ENCODE peak calls at places on chromosome 12, in four cellular contexts. G is A549, O is suprapubic skin, X is mucosa of descending colon. U is an unnamed sample.

GRCh38 chr12:19066471-19067001 is 63.0 kb upstream of the PLEKHA5 start:
- DNase-seq in G (no peak), O (no peak), X (no peak), U (no peak)

GRCh38 chr12:79168687-79169086 is 304.1 kb downstream of the SYT1 start:
- DNase-seq in G (no peak), O (no peak), X (no peak), U (no peak)

GRCh38 chr12:78293039-78293686 is 462.5 kb downstream of the NAV3 start:
- DNase-seq in G (no peak), O (no peak), X (peak; percentile 35), U (no peak)

GRCh38 chr12:91778938-91779400 is 366.7 kb downstream of the BTG1 start:
- DNase-seq in G (peak; percentile 72), O (no peak), X (peak; percentile 50), U (no peak)

GRCh38 chr12:132444957-132445883 is 44.7 kb upstream of the FBRSL1 start:
- DNase-seq in G (no peak), O (no peak), X (peak; percentile 60), U (no peak)

GRCh38 chr12:29519585-29520182 is 22.2 kb upstream of the OVCH1 start:
- DNase-seq in G (peak; percentile 8), O (no peak), X (peak; percentile 58), U (no peak)

GRCh38 chr12:86261606-86262005 is 5.4 kb upstream of the MGAT4C start:
- DNase-seq in G (no peak), O (no peak), X (no peak), U (no peak)

GRCh38 chr12:33536431-33536830 is 96.8 kb upstream of the SYT10 start:
- DNase-seq in G (no peak), O (no peak), X (no peak), U (no peak)

GRCh38 chr12:51318846-51319570 is 5.0 kb downstream of the BIN2 start:
- DNase-seq in G (no peak), O (no peak), X (peak; percentile 50), U (no peak)

GRCh38 chr12:128971802-128972201 is 118.5 kb downstream of the GLT1D1 start:
- DNase-seq in G (no peak), O (no peak), X (no peak), U (no peak)

GRCh38 chr12:128970110-128970509 is 116.8 kb downstream of the GLT1D1 start:
- DNase-seq in G (no peak), O (no peak), X (no peak), U (no peak)

GRCh38 chr12:128970941-128971340 is 117.7 kb downstream of the GLT1D1 start:
- DNase-seq in G (no peak), O (no peak), X (no peak), U (no peak)

GRCh38 chr12:128968668-128969067 is 115.4 kb downstream of the GLT1D1 start:
- DNase-seq in G (no peak), O (no peak), X (no peak), U (no peak)

DNA sequence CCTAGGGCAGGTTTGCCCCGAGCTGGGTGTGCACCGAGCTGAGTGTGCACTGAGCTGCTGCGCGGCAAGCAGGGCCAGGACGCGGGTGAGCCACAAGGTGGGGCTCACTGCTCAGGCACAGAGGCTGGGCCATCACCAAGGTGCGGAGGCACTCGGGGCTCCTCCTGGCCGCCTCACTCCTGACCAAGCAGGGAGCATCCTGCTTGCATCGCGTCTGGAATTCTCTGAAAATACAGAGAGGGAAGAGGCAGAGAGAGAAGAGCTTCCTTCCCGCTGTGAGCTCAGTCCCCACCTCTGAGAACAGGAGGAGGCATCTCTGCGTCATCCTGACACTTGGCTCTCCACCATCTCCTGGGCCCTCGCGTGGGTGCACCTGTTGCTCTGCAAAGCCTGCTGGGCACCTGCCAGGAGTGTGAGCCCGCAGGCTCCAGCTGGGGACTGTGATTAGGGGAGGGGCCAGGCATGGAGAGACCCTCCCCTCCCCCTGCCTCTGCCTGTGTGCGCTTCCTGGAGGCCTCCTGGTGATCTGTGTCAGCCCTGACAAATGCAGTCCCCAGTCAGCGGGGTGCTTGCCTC is 116.3 kb downstream of the GLT1D1 start:
- DNase-seq in G (peak; percentile 10), O (no peak), X (peak; percentile 14), U (peak; percentile 77)
- TF ChIP-seq CTCF in G (peak; percentile 21), O (no peak), X (no peak), U (peak; percentile 79)

GRCh38 chr12:122896662-122897061 is 738 bp upstream of the VPS37B start:
- DNase-seq in G (no peak), O (no peak), X (no peak), U (no peak)

GRCh38 chr12:122895757-122896636 is at the start of gene VPS37B:
- DNase-seq in G (peak; percentile 87), O (peak; percentile 93), X (peak; percentile 86), U (peak; percentile 90)

GRCh38 chr12:122895290-122895689 is 634 bp downstream of the VPS37B start:
- DNase-seq in G (no peak), O (peak; percentile 65), X (no peak), U (no peak)

GRCh38 chr12:122893208-122894151 is 2.4 kb downstream of the VPS37B start:
- DNase-seq in G (no peak), O (no peak), X (peak; percentile 67), U (no peak)

DNA sequence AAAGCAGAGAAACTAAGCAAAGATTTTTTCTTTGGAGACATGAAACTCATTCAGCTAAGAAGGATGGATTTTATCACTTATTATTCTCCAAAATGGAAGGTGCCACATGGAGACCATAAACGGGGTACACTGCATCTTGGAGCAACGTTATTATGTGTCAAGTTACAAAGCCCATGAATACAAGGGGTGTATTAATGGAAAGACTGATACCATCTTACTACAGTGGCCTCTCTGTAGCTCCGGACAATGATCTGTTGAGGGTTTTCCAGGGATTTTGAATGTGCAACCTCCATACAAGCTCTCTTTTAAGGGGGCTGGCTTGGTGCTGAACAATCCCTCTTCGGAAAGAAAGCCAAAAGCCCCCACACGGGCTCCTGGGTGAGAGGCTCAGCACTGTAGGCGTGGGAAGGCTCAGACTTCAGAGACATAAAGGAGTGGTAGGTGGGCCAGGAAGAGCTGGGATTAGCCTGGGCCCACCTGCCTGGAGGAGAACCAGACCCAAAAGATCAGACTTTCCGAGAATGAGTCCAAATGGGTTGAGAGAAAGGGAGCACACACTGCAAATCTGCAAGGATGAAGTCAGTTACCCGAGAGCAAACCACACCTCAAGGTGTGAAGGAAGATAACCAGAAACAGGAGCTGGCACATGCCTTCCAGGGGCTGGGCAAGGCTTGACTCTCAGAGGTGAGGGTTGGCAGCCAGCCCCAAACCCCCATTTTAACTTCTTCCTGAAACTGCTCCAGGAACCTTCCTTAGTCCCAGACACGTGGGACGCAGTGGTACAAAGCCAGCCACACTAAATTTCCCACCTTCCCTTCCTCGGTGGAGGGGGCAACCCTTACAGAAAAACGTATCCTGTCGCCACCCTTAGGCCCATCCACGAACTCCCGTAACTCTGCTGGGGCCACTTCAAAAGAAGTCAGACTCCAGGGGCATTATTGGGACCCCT is 1.5 kb downstream of the VPS37B start:
- DNase-seq in G (no peak), O (peak; percentile 75), X (peak; percentile 84), U (no peak)
- TF ChIP-seq CTCF in G (no peak), O (no peak), X (no peak), U (no peak)

GRCh38 chr12:59927041-59927440 is 331.2 kb downstream of the SLC16A7 start:
- DNase-seq in G (no peak), O (no peak), X (no peak), U (no peak)
- TF ChIP-seq CTCF in G (no peak), O (no peak), X (no peak), U (no peak)

GRCh38 chr12:4355150-4355842 is 24.2 kb downstream of the FGF23 start:
- DNase-seq in G (no peak), O (no peak), X (no peak), U (no peak)

GRCh38 chr12:4353785-4354208 is 25.7 kb downstream of the FGF23 start:
- DNase-seq in G (no peak), O (no peak), X (peak; percentile 21), U (no peak)

DNA sequence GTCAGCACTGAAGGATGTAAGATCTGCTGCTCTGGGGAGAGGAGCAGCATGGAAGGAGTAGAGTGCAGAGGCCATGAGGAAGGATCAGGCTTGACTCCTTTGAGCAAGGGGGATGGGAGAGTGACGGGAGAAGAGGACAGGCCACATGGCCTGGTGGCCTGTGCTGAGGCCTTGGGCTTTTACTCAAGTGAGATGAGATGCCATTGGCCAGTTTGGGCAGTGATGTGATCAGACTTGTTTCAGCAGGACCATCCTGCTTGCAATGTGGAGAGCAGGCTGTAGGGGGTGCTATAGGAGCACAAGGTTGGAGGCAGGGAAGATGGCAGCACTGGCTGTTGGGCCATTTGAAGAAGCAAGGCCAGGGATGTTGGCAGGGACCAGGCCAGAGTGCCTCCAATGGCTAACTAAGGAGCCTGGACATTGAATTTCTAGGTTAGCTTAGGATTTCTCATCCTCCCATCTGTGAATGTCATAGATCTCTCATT is 23.6 kb downstream of the FGF23 start:
- DNase-seq in G (no peak), O (no peak), X (peak; percentile 49), U (no peak)
- TF ChIP-seq CTCF in G (peak; percentile 7), O (no peak), X (peak; percentile 23), U (peak; percentile 68)

U was measured in type B pancreatic cell.